ENCODE peak calls at places on chromosomes 2 and 18, in four cellular contexts. C is activated B cell treated with CpG ODN at 0.5 μM for 24 hours, X is RKO, B is T-helper 1 cell. E is an unnamed sample.

GRCh38 chr2:196798980-196799379 is 503 bp downstream of the GTF3C3 start:
- DNase-seq in C (no peak), X (peak; percentile 56), B (no peak), E (no peak)

GRCh38 chr2:41659758-41660157 is 388.1 kb upstream of the PKDCC start:
- DNase-seq in C (no peak), X (no peak), B (no peak), E (no peak)

GRCh38 chr2:26752636-26753035 is 11.4 kb upstream of the SLC35F6 start:
- DNase-seq in C (no peak), X (no peak), B (no peak), E (no peak)

GRCh38 chr18:12904012-12904516 is 20.0 kb upstream of the PTPN2 start:
- DNase-seq in C (no peak), X (no peak), B (peak; percentile 83), E (no peak)

GRCh38 chr2:188976545-188977268 is 2.5 kb downstream of the COL3A1 start:
- DNase-seq in C (no peak), X (peak; percentile 6), B (no peak), E (no peak)

GRCh38 chr18:8721094-8721669 is 15.8 kb downstream of the MTCL1 start:
- DNase-seq in C (no peak), X (no peak), B (no peak), E (no peak)

GRCh38 chr2:12416600-12416999 is 300.1 kb upstream of the TRIB2 start:
- DNase-seq in C (peak; percentile 22), X (no peak), B (peak; percentile 79), E (peak; percentile 78)

GRCh38 chr2:109473616-109474318 is 140.0 kb downstream of the SEPTIN10 start:
- DNase-seq in C (no peak), X (no peak), B (no peak), E (no peak)

GRCh38 chr18:45691816-45692179 is 32.2 kb upstream of the SLC14A1 start:
- DNase-seq in C (no peak), X (no peak), B (no peak), E (no peak)

GRCh38 chr2:190881074-190881479 is 456 bp downstream of the GLS start:
- DNase-seq in C (no peak), X (no peak), B (no peak), E (no peak)

GRCh38 chr2:76448956-76449355 is 738.2 kb upstream of the GCFC2 start:
- DNase-seq in C (no peak), X (no peak), B (no peak), E (no peak)

GRCh38 chr2:241315879-241316700 is at the start of gene SEPTIN2:
- DNase-seq in C (peak; percentile 82), X (peak; percentile 76), B (no peak), E (peak; percentile 85)

E was measured in CD8-positive, alpha-beta memory T cell.